ENCODE peak calls at places on chromosomes 5 and 9, in five cellular contexts. M is dorsolateral prefrontal cortex, P is AG08395, I is mesendoderm, V is NCI-H2081. Z is an unnamed sample.

GRCh38 chr5:96870094-96871021 is 5.9 kb upstream of the ERAP2 start:
- DNase-seq in M (no peak), P (no peak), I (no peak), V (no peak), Z (no peak)

GRCh38 chr5:132684922-132685720 is 11.3 kb downstream of the IL4 start:
- DNase-seq in M (no peak), P (no peak), I (no peak), V (no peak), Z (no peak)

GRCh38 chr9:91740713-91741112 is 209.3 kb downstream of the ROR2 start:
- DNase-seq in M (no peak), P (peak), I (peak), V (no peak), Z (no peak)

GRCh38 chr9:131361202-131361833 is 32.6 kb upstream of the PRRC2B start:
- DNase-seq in M (peak), P (no peak), I (no peak), V (no peak), Z (peak)

GRCh38 chr5:174305241-174305681 is 259.8 kb downstream of the NSG2 start:
- DNase-seq in M (no peak), P (no peak), I (no peak), V (no peak), Z (no peak)

GRCh38 chr5:59999056-59999455 is 105.5 kb upstream of the PDE4D start:
- DNase-seq in M (no peak), P (no peak), I (peak), V (no peak), Z (no peak)

GRCh38 chr5:67221487-67222242 is 25.1 kb upstream of the CD180 start:
- DNase-seq in M (no peak), P (no peak), I (no peak), V (no peak), Z (peak)

GRCh38 chr5:181205402-181205734 is 372 bp upstream of the TRIM7 start:
- DNase-seq in M (no peak), P (no peak), I (no peak), V (no peak), Z (no peak)

GRCh38 chr5:156383510-156383909 is 56.5 kb downstream of the SGCD start:
- DNase-seq in M (no peak), P (peak), I (no peak), V (no peak), Z (no peak)

GRCh38 chr9:112945620-112946208 is 55.0 kb upstream of the SLC46A2 start:
- DNase-seq in M (no peak), P (no peak), I (peak), V (no peak), Z (no peak)

GRCh38 chr9:98989036-98990000 is 45.6 kb downstream of the COL15A1 start:
- DNase-seq in M (no peak), P (peak), I (peak), V (no peak), Z (no peak)

GRCh38 chr5:31598640-31599611 is 40.0 kb upstream of the PDZD2 start:
- DNase-seq in M (no peak), P (no peak), I (no peak), V (no peak), Z (no peak)

GRCh38 chr5:78647838-78648358 is 674 bp downstream of the LHFPL2 start:
- DNase-seq in M (peak), P (peak), I (peak), V (no peak), Z (no peak)

GRCh38 chr9:36818965-36819870 is 214.8 kb downstream of the PAX5 start:
- DNase-seq in M (no peak), P (no peak), I (peak), V (no peak), Z (no peak)

GRCh38 chr5:151454166-151454565 is 6.8 kb downstream of the SLC36A1 start:
- DNase-seq in M (no peak), P (no peak), I (peak), V (no peak), Z (no peak)

GRCh38 chr5:25107878-25108277 is 463.1 kb upstream of the CDH10 start:
- DNase-seq in M (no peak), P (no peak), I (no peak), V (no peak), Z (no peak)

GRCh38 chr9:121840838-121841760 is 189.7 kb downstream of the DAB2IP start:
- DNase-seq in M (peak), P (no peak), I (no peak), V (no peak), Z (no peak)

GRCh38 chr9:72585737-72586136 is 64.3 kb downstream of the TMC1 start:
- DNase-seq in M (no peak), P (peak), I (no peak), V (no peak), Z (no peak)

GRCh38 chr5:160169326-160169725 is 50.1 kb upstream of the PWWP2A start:
- DNase-seq in M (no peak), P (peak), I (no peak), V (no peak), Z (no peak)

GRCh38 chr9:131843989-131844744 is 104.3 kb upstream of the RAPGEF1 start:
- DNase-seq in M (no peak), P (no peak), I (no peak), V (no peak), Z (no peak)

GRCh38 chr5:120446068-120446492 is 18.0 kb upstream of the PRR16 start:
- DNase-seq in M (no peak), P (peak), I (peak), V (no peak), Z (no peak)

GRCh38 chr9:31140316-31140715 is 1244.1 kb upstream of the ACO1 start:
- DNase-seq in M (no peak), P (no peak), I (peak), V (peak), Z (no peak)

GRCh38 chr9:34995288-34996060 is 5.9 kb downstream of the DNAJB5 start:
- DNase-seq in M (no peak), P (peak), I (no peak), V (no peak), Z (no peak)